ENCODE peak calls at places on chromosomes 13 and 19, in seven cellular contexts. Y is activated CD8-positive, alpha-beta memory T cell treated with anti-CD3 and anti-CD28 coated beads for 1 hour; M is left cardiac atrium; F is stimulated activated CD4-positive, alpha-beta T cell treated with anti-CD3 and anti-CD28 coated beads, TNF-alpha, amount 100 ng/mL, for 48 hours; S is cardiac fibroblast; W is NCI-H748 treated with DMSO at 0.1 percent for 48 hours; I is activated naive CD4-positive, alpha-beta T cell. E is an unnamed sample.
A peak's percentile ranks its signal among the peaks of the same experiment; 100 is the strongest.

GRCh38 chr13:35954207-35954560 is 177.0 kb downstream of the DCLK1 start:
- DNase-seq in Y (no peak), M (no peak), F (no peak), S (no peak), W (no peak), I (no peak), E (no peak)

GRCh38 chr13:68627377-68627776 is 1397.2 kb upstream of the PCDH9 start:
- DNase-seq in Y (no peak), M (no peak), F (no peak), S (no peak), W (no peak), I (no peak), E (no peak)

GRCh38 chr19:32020538-32020937 is 324.9 kb upstream of the ZNF507 start:
- DNase-seq in Y (no peak), M (no peak), F (no peak), S (no peak), W (no peak), I (no peak), E (no peak)

GRCh38 chr19:31517466-31518180 is 168.4 kb upstream of the TSHZ3 start:
- DNase-seq in Y (no peak), M (no peak), F (no peak), S (no peak), W (no peak), I (no peak), E (no peak)

GRCh38 chr13:75442736-75443234 is 39.2 kb downstream of the TBC1D4 start:
- DNase-seq in Y (no peak), M (no peak), F (no peak), S (peak; percentile 38), W (no peak), I (no peak), E (no peak)

GRCh38 chr13:41622545-41623429 is 165.4 kb downstream of the RGCC start:
- DNase-seq in Y (no peak), M (no peak), F (no peak), S (peak; percentile 59), W (no peak), I (no peak), E (peak; percentile 78)

GRCh38 chr13:93307166-93307565 is 80.6 kb downstream of the GPC6 start:
- DNase-seq in Y (no peak), M (no peak), F (no peak), S (no peak), W (no peak), I (no peak), E (no peak)

GRCh38 chr19:41537789-41538188 is 38.2 kb upstream of the CEACAM21 start:
- DNase-seq in Y (no peak), M (no peak), F (no peak), S (peak; percentile 51), W (peak; percentile 22), I (no peak), E (peak; percentile 8)

GRCh38 chr19:16824658-16825311 is 4.4 kb upstream of the SIN3B start:
- DNase-seq in Y (no peak), M (no peak), F (no peak), S (no peak), W (no peak), I (no peak), E (peak; percentile 19)

GRCh38 chr19:46717034-46717715 is at the start of gene PRKD2:
- DNase-seq in Y (peak; percentile 60), M (peak; percentile 93), F (peak; percentile 89), S (peak; percentile 87), W (peak; percentile 68), I (peak; percentile 72), E (peak; percentile 68)

E was measured in LHCN-M2.